ENCODE peak calls at places on chromosomes 11 and 22, in eight cellular contexts. N is prostate gland, G is sigmoid colon, U is GM12878, W is vagina, X is Panc1, V is HCT116, O is GM23338. I is an unnamed sample. For H3K27me3, the result is how much of the 10 kb centered on the place peaks cover.

GRCh38 chr11:18014876-18015275 is 2.0 kb upstream of the SERGEF start:
- DNase-seq in N (no peak), G (no peak), U (no peak), W (no peak), X (no peak), V (no peak), O (no peak), I (no peak)

GRCh38 chr22:29475550-29475949 is 4.5 kb upstream of the NEFH start:
- DNase-seq in N (no peak), G (no peak), U (peak), W (no peak), X (no peak), V (no peak), O (no peak), I (no peak)

GRCh38 chr11:24592342-24592741 is 95.5 kb downstream of the LUZP2 start:
- DNase-seq in N (no peak), G (no peak), U (no peak), W (no peak), X (no peak), V (no peak), O (no peak), I (no peak)

GRCh38 chr11:3753110-3753509 is 44.2 kb downstream of the NUP98 start:
- DNase-seq in N (peak), G (no peak), U (no peak), W (no peak), X (no peak), V (no peak), O (no peak), I (no peak)

GRCh38 chr11:9982796-9983579 is 311.0 kb downstream of the SBF2 start:
- DNase-seq in N (no peak), G (no peak), U (no peak), W (no peak), X (no peak), V (peak), O (peak), I (no peak)

GRCh38 chr11:34149786-34150185 is 44.4 kb downstream of the NAT10 start:
- DNase-seq in N (no peak), G (no peak), U (no peak), W (no peak), X (no peak), V (no peak), O (peak), I (no peak)

GRCh38 chr11:93784935-93785360 is 866 bp downstream of the MED17 start:
- DNase-seq in N (no peak), G (no peak), U (no peak), W (no peak), X (no peak), V (peak), O (peak), I (no peak)

GRCh38 chr11:116851631-116852030 is 14.2 kb upstream of the APOA1 start:
- DNase-seq in N (no peak), G (no peak), U (no peak), W (no peak), X (no peak), V (no peak), O (no peak), I (no peak)

GRCh38 chr11:83990160-83990733 is 704.1 kb upstream of the CCDC90B start:
- DNase-seq in N (no peak), G (peak), U (no peak), W (no peak), X (no peak), V (no peak), O (no peak), I (no peak)

GRCh38 chr11:122210378-122210995 is 94.5 kb upstream of the BLID start:
- DNase-seq in N (no peak), G (no peak), U (no peak), W (no peak), X (no peak), V (no peak), O (no peak), I (no peak)

GRCh38 chr22:36439481-36440271 is 41.8 kb downstream of the TXN2 start:
- DNase-seq in N (no peak), G (peak), U (no peak), W (no peak), X (no peak), V (no peak), O (no peak), I (no peak)

GRCh38 chr11:22583963-22584492 is 41.6 kb downstream of the FANCF start:
- DNase-seq in N (no peak), G (no peak), U (no peak), W (no peak), X (no peak), V (no peak), O (peak), I (no peak)

GRCh38 chr11:133957926-133958325 is 1.2 kb upstream of the IGSF9B start:
- DNase-seq in N (no peak), G (no peak), U (no peak), W (no peak), X (no peak), V (no peak), O (peak), I (no peak)

GRCh38 chr11:74278721-74279148 is 32.7 kb downstream of the P4HA3 start:
- DNase-seq in N (no peak), G (peak), U (no peak), W (no peak), X (peak), V (no peak), O (no peak), I (no peak)

GRCh38 chr11:121890377-121890776 is 225.6 kb downstream of the BLID start:
- DNase-seq in N (no peak), G (no peak), U (no peak), W (no peak), X (no peak), V (no peak), O (no peak), I (peak)

GRCh38 chr11:30025396-30026139 is 8.7 kb upstream of the KCNA4 start:
- DNase-seq in N (no peak), G (no peak), U (no peak), W (no peak), X (no peak), V (no peak), O (peak), I (no peak)

GRCh38 chr11:33674035-33674814 is 26.4 kb downstream of the C11orf91 start:
- DNase-seq in N (no peak), G (no peak), U (no peak), W (no peak), X (no peak), V (no peak), O (no peak), I (no peak)

GRCh38 chr22:42565956-42566355 is 12.2 kb downstream of the SERHL2 start:
- DNase-seq in N (no peak), G (no peak), U (no peak), W (no peak), X (no peak), V (no peak), O (no peak), I (no peak)

DNA sequence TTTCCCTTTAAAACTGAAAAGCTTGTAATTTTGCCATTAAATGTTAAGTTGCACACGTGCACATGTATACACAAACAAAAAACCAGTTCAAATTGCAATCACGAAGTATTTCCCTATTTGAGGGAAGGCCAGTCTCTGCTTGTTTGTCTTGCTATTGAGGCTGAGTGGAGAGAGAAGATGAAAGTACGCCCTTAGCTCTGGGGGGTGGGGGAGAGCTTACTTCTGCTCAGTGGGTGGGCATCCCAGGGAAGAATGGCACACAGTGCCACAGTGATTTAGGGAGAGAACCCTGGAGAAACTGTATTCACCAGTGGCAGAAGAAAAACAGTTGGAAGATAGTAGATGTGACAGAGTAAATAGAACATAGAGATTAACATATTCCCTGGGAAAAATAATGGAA is 8.7 kb downstream of the YAP1 start:
- DNase-seq in N (no peak), G (no peak), U (no peak), W (no peak), X (no peak), V (no peak), O (peak), I (no peak)
- H3K27me3 ChIP-seq in N (under half), G (under half), U (under half), W (under half), X (under half), V (under half), O (under half), I (under half)

GRCh38 chr11:13962562-13963168 is at the start of gene SPON1:
- DNase-seq in N (no peak), G (peak), U (no peak), W (no peak), X (no peak), V (no peak), O (peak), I (no peak)
- TF ChIP-seq POLR2AphosphoS5 in N (no peak), G (no peak), U (no peak), W (no peak), X (no peak), V (no peak), O (no peak), I (no peak)

GRCh38 chr22:22110548-22111266 is 128.1 kb upstream of the TOP3B start:
- DNase-seq in N (no peak), G (no peak), U (peak), W (no peak), X (peak), V (peak), O (peak), I (no peak)
- H3K27me3 ChIP-seq in N (under half), G (under half), U (under half), W (under half), X (under half), V (under half), O (half or more), I (under half)

DNA sequence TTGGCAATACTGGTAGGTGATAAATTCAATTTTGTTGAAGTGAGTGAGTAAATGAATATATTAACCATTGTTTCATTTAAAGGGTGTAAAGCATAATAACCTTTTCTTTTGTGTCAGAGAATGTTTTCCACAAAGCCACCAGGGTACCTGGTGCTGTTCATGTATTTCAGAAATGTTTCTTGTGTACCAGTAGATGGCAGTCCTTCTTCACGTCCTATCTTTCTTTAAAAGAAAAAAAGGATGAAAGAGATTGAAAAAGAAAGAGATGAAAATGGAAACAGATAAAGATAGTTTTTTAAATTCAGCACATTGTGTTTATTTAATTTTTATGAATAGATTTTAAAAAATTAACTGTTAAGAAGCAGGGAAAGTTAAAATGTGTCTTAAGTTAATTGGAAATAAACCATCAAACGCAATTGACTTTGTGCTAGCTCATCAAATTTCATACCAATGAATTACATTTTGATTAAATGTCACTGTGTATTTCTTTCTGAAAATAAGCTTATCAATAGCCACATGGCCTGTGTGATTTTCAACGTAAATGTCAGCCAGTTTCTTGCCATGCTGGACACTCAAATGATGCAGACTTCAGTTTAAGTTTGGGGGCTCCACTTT is 65.5 kb upstream of the CHORDC1 start:
- DNase-seq in N (no peak), G (no peak), U (no peak), W (no peak), X (peak), V (peak), O (peak), I (no peak)
- TF ChIP-seq POLR2AphosphoS5 in N (no peak), G (no peak), U (no peak), W (no peak), X (no peak), V (no peak), O (no peak), I (no peak)

DNA sequence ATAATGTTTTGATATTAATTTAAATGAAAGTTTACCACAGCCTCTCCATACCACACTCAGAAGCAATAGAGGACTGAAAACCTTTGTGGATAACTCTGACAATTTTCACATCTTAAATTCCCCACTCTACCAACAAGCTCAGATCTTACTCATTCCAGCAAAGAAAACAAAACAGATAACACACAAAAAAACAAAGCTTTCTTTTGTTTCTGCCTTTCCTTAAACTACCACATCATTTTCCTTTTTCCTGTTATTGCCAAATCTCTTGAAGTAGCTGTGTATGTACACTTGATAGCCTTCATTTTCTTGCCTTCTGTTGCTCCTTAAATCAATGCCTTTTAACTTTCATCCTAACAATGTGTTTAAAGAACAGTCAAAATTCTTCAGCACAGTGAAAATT is 484.9 kb downstream of the NTM start:
- DNase-seq in N (no peak), G (no peak), U (no peak), W (no peak), X (no peak), V (no peak), O (no peak), I (no peak)
- H3K27me3 ChIP-seq in N (under half), G (under half), U (under half), W (under half), X (under half), V (under half), O (under half), I (under half)

GRCh38 chr22:20967697-20968201 is 694 bp downstream of the AIFM3 start:
- DNase-seq in N (no peak), G (no peak), U (no peak), W (no peak), X (no peak), V (no peak), O (peak), I (no peak)
- TF ChIP-seq POLR2AphosphoS5 in N (no peak), G (no peak), U (no peak), W (no peak), X (no peak), V (no peak), O (no peak), I (no peak)